ENCODE peak calls at places on chromosomes 7 and 10, in four cellular contexts. B, W, D and T are unnamed samples.

GRCh38 chr7:30726296-30727006 is 25.5 kb upstream of the INMT start:
- DNase-seq in B (no peak), W (no peak), D (no peak), T (no peak)

GRCh38 chr10:120760246-120760645 is 90.9 kb upstream of the WDR11 start:
- DNase-seq in B (no peak), W (no peak), D (no peak), T (no peak)

GRCh38 chr7:4641091-4641666 is 40.9 kb upstream of the FOXK1 start:
- DNase-seq in B (no peak), W (no peak), D (no peak), T (no peak)

GRCh38 chr10:89738551-89739209 is 37.3 kb downstream of the KIF20B start:
- DNase-seq in B (no peak), W (no peak), D (no peak), T (no peak)

GRCh38 chr7:94655884-94656657 is at the start of gene SGCE:
- DNase-seq in B (peak), W (peak), D (peak), T (peak)

GRCh38 chr7:12638851-12639467 is 48.5 kb upstream of the ARL4A start:
- DNase-seq in B (no peak), W (peak), D (peak), T (peak)

GRCh38 chr7:79282051-79282694 is 171.3 kb downstream of the MAGI2 start:
- DNase-seq in B (no peak), W (no peak), D (no peak), T (peak)

GRCh38 chr7:17679427-17679826 is 260.9 kb downstream of the SNX13 start:
- DNase-seq in B (no peak), W (no peak), D (no peak), T (no peak)

GRCh38 chr7:47435889-47436312 is 146.0 kb downstream of the TNS3 start:
- DNase-seq in B (peak), W (peak), D (peak), T (peak)

GRCh38 chr7:81618400-81619014 is 151.3 kb downstream of the HGF start:
- DNase-seq in B (no peak), W (peak), D (no peak), T (no peak)
- TF ChIP-seq ELF4 in B (no peak), W (no peak), D (no peak), T (no peak)

GRCh38 chr7:105581066-105581811 is at the start of gene EFCAB10:
- DNase-seq in B (peak), W (peak), D (no peak), T (peak)
- TF ChIP-seq ELF4 in B (no peak), W (no peak), D (no peak), T (no peak)

GRCh38 chr7:102874166-102874829 is 38.5 kb upstream of the LRRC17 start:
- DNase-seq in B (no peak), W (peak), D (no peak), T (no peak)
- TF ChIP-seq ELF4 in B (no peak), W (no peak), D (no peak), T (no peak)

DNA sequence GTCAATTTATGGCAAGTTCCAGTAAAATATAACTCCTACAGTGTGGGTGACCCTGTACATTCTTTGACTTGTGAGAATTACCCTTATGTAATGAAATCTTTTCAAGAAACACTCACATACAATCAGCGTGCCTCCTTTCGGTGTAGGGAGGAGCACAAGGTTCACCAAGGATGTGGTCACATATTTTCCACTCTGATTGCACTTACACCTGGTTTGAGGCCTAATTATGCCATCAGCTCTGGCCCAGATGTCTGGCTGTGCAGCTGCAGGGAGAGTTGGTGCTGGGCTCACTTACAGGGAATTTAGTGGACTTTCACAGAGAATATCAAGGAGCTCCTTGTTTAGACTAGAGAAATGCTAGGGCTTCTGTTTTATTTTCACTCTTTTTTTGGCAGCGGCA is 146.0 kb upstream of the STEAP4 start:
- DNase-seq in B (no peak), W (no peak), D (no peak), T (no peak)
- TF ChIP-seq ELF4 in B (no peak), W (no peak), D (no peak), T (no peak)

DNA sequence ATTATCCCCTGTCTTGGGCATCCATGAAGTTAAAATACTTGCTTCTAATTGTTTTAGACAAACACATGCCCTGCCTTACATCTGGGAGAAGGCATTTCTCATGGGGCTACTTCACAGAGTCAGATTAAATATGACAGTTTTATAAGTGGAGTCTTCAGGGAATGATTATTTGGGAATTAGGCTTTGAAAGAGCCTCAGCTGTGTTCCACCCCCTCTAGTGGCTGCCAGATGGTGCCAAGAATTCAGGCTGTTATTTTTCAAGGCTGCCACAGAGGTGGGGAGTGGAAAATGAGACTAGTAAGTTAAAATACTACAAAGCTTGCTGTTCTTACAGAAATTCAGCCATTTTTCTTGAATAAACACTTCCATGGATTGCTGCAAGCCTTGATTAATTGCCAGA is 45.8 kb upstream of the DNAH11 start:
- DNase-seq in B (no peak), W (no peak), D (no peak), T (no peak)
- TF ChIP-seq ELF4 in B (no peak), W (no peak), D (no peak), T (no peak)

GRCh38 chr7:65731129-65731528 is 141.7 kb upstream of the VKORC1L1 start:
- DNase-seq in B (no peak), W (no peak), D (no peak), T (no peak)

DNA sequence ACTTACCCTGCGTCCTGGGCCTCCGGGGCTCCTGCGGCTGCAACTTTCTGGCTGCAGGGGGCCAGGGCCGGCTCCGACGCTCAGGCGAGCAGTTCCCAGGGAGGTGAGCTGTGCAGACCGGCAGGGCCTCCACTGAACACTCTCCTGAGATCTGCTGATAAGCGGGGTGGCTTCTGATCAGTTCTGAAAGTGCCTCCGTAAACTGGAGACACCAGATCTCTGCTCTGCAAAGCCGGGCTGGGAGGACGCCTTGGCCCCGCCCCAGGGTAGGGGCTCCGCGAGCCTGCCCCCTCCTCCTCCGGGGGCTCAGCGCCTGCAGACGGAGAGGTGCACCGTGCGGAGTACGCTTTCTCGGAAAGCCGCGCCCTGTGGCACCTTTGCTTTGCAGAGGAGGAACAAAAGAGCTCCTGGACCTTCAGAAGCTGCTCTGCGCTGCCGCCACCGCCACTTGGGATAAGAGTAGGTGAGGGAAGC is 141.3 kb upstream of the VKORC1L1 start:
- DNase-seq in B (peak), W (no peak), D (peak), T (peak)
- TF ChIP-seq ELF4 in B (no peak), W (no peak), D (no peak), T (no peak)

GRCh38 chr7:108078156-108078781 is 51.9 kb downstream of the LAMB4 start:
- DNase-seq in B (no peak), W (no peak), D (peak), T (no peak)
- TF ChIP-seq ELF4 in B (no peak), W (no peak), D (no peak), T (no peak)